ENCODE peak calls at places on chromosome 15, in nine cellular contexts. V is heart left ventricle, B is upper lobe of right lung, L is RWPE2, M is bronchial epithelial cell, A is lower lobe of right lung, C is astrocyte of the spinal cord, N is mucosa of descending colon, S is Calu3. X is an unnamed sample.

GRCh38 chr15:60009124-60009523 is 5.0 kb downstream of the FOXB1 start:
- DNase-seq in S (peak; percentile 34), V (no peak), A (no peak), N (no peak), C (no peak), M (no peak), B (no peak), L (no peak), X (no peak)

GRCh38 chr15:80240261-80240660 is 11.8 kb downstream of the CTXND1 start:
- DNase-seq in B (no peak), N (no peak), M (no peak), A (no peak), L (no peak), C (no peak), S (no peak), V (no peak), X (peak; percentile 8)

GRCh38 chr15:79160211-79160610 is 69.6 kb upstream of the RASGRF1 start:
- DNase-seq in A (no peak), C (no peak), N (no peak), S (no peak), L (no peak), M (no peak), V (no peak), B (no peak), X (no peak)

GRCh38 chr15:26132786-26133185 is 269.7 kb upstream of the ATP10A start:
- DNase-seq in M (no peak), V (no peak), C (no peak), B (no peak), A (no peak), S (no peak), N (no peak), L (no peak), X (no peak)

GRCh38 chr15:40821195-40821594 is 7.3 kb downstream of the PPP1R14D start:
- DNase-seq in L (no peak), V (no peak), M (no peak), B (no peak), A (no peak), N (no peak), S (no peak), C (no peak), X (no peak)

GRCh38 chr15:32683906-32684584 is 33.8 kb upstream of the GREM1 start:
- DNase-seq in M (peak; percentile 96), A (no peak), L (no peak), S (no peak), B (no peak), C (peak; percentile 95), N (no peak), V (peak; percentile 17), X (no peak)

GRCh38 chr15:42151736-42152135 is 4.7 kb downstream of the PLA2G4F start:
- DNase-seq in C (no peak), V (no peak), B (peak; percentile 33), S (no peak), A (no peak), N (no peak), L (peak; percentile 56), M (no peak), X (no peak)

GRCh38 chr15:32886441-32886840 is 168.6 kb downstream of the GREM1 start:
- DNase-seq in M (no peak), A (no peak), B (no peak), N (no peak), V (no peak), L (no peak), S (no peak), C (no peak), X (no peak)

GRCh38 chr15:39239562-39239961 is 341.3 kb upstream of the THBS1 start:
- DNase-seq in A (no peak), M (peak; percentile 83), N (no peak), C (peak; percentile 79), L (no peak), B (no peak), S (no peak), V (no peak), X (no peak)

GRCh38 chr15:88894348-88894818 is 961 bp downstream of the HAPLN3 start:
- DNase-seq in S (peak; percentile 94), M (peak; percentile 63), A (peak; percentile 73), B (peak; percentile 84), N (peak; percentile 81), L (peak; percentile 83), C (peak; percentile 32), V (no peak), X (no peak)

GRCh38 chr15:80953001-80953952 is 36.3 kb downstream of the MESD start:
- DNase-seq in N (no peak), A (no peak), V (no peak), S (no peak), M (no peak), C (no peak), L (peak; percentile 51), B (no peak), X (no peak)

GRCh38 chr15:72139667-72140066 is 21.5 kb downstream of the SENP8 start:
- DNase-seq in B (no peak), S (no peak), V (no peak), M (no peak), L (no peak), C (no peak), N (no peak), A (no peak), X (no peak)
- TF ChIP-seq CTCF in B (no peak), S (no peak), V (no peak), M (no peak), L (no peak), C (no peak), N (no peak), A (no peak), X (no peak)

DNA sequence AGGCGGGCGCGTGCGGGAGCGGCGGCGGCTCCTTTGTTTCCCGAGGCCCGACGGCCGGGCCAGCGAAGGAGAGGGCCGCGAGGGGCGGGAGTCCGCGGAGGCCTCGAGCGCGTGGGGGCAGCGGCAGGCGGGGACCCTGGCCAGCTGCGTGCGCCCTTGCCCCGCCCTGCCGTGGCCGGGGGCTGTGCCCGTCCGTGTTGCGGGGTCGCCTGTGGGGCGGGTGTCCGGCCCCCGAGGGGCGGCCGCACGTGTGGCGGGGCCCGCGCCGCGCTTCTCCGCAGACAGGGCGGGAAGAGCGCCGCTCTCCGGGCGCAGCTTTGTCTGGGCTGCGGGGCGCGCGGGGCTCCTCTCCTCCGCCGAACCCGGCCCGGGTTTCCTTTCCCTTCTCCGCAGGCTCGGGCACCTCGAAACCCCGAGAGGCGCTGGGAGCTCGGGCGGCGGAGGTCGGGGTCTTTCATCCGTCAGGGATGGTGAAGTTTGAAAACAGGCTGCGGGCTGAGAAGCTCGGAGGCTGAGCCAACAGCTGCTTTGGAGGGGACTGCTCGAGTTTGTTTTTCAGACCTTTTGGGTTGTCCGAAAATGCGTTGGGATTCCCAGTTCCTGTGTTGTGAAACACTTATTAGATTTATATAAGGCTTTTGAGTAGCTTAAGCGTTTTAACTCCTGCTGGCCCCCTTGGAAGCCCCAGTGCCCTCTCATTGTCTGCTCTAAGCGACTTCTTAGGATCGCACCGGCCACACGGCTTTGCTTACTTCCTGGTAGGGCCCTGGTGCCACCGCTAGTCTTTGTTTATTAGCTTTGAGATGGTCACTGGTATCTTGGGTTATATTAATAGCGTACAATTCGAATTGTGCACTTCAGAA is 817 bp downstream of the USP3 start:
- DNase-seq in S (peak; percentile 69), M (peak; percentile 45), L (no peak), A (peak; percentile 83), V (peak; percentile 53), C (peak; percentile 58), B (peak; percentile 80), N (peak; percentile 86), X (no peak)
- TF ChIP-seq CTCF in S (no peak), M (peak; percentile 25), L (peak; percentile 22), A (peak; percentile 20), V (peak; percentile 10), C (peak; percentile 23), B (no peak), N (no peak), X (peak; percentile 26)

DNA sequence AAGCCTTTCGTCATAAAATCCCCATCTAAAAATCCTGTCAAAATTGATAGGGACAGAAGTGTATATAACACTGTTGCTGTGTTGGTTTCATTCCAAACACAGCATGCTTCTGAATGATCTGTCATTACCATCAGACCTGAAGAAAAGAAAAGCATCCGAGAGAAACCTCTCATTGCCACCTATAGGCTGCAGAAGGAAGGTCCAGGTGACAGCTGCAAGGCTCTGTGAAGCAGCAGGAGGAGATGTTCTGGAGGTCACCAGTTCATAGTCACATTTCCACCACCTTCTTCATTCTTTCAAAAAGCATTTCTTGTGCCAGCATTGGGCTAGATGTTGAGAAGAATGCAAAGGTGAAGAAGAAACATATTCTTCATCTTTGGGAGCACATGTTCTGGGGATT is 503.7 kb upstream of the NR2F2 start:
- DNase-seq in N (no peak), B (no peak), A (no peak), L (no peak), S (peak; percentile 14), V (no peak), C (no peak), M (peak; percentile 33), X (no peak)
- TF ChIP-seq CTCF in N (no peak), B (no peak), A (no peak), L (peak; percentile 55), S (no peak), V (no peak), C (peak; percentile 12), M (peak; percentile 61), X (no peak)

GRCh38 chr15:49154359-49154758 is 1.0 kb downstream of the COPS2 start:
- DNase-seq in S (no peak), V (no peak), M (no peak), N (no peak), B (no peak), A (no peak), L (no peak), C (no peak), X (no peak)

GRCh38 chr15:49154799-49155109 is 645 bp downstream of the COPS2 start:
- DNase-seq in A (no peak), V (no peak), S (no peak), C (no peak), M (no peak), B (no peak), N (no peak), L (no peak), X (no peak)

GRCh38 chr15:49152552-49153337 is 2.7 kb downstream of the COPS2 start:
- DNase-seq in C (no peak), A (no peak), B (no peak), S (no peak), M (no peak), L (no peak), V (no peak), N (no peak), X (no peak)

GRCh38 chr15:49155834-49156627 is 632 bp upstream of the COPS2 start:
- DNase-seq in N (no peak), S (peak; percentile 4), L (no peak), V (no peak), A (no peak), M (no peak), C (peak; percentile 28), B (no peak), X (no peak)

DNA sequence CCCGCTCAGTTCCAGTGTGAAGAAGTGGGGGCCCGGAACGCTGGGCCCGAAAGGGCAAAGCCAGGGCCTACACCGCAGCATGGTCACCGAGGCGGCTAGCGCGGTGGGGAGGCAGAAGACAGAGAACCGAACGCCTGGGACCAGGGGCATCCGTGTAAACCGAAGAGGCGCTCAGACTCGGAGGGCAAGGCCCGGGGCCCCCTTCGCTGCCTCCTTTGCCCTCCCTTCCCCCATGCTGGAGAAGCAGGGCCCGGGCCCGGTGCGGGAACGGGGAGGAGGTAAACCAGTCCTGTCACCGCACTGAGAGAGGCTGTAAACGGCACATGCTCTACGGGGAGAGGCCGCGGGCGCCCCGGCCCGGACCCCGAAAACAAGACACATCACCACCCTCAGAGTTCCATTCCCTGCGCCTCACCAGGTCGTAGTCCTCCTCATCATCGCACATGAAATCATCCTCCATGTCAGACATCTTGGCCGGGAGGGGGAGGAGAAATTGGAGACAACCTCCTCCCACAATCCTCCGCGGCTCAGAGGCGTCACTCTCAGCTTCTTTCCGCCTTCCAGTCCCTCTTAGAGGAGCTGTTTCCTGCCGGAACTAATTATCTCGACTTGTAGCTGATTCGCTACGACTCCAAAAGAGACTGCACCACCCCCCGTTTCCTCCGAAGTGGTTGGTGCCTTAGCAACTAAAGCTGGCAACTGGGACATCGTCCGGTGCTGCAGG is at the start of gene COPS2:
- DNase-seq in V (peak; percentile 95), L (peak; percentile 96), S (peak; percentile 91), N (peak; percentile 93), A (peak; percentile 93), M (peak; percentile 98), B (peak; percentile 92), C (peak; percentile 99), X (peak; percentile 94)
- TF ChIP-seq CTCF in V (no peak), L (no peak), S (no peak), N (no peak), A (no peak), M (no peak), B (no peak), C (no peak), X (no peak)